ENCODE peak calls at places on chromosomes 7 and 10, in five cellular contexts. One of them, this sample, is unnamed.

GRCh38 chr10:84537447-84537931 is 209.1 kb downstream of the CCSER2 start:
- DNase-seq in IMR-90: peak
- DNase-seq in heart left ventricle: no peak
- DNase-seq in A549: peak
- DNase-seq in lower leg skin: no peak
- DNase-seq in this sample: peak

GRCh38 chr7:30521532-30521931 is 16.9 kb upstream of the GGCT start:
- DNase-seq in lower leg skin: peak
- DNase-seq in IMR-90: peak
- DNase-seq in A549: no peak
- DNase-seq in heart left ventricle: peak
- DNase-seq in this sample: no peak

GRCh38 chr7:12805957-12806356 is 118.5 kb downstream of the ARL4A start:
- DNase-seq in lower leg skin: no peak
- DNase-seq in heart left ventricle: no peak
- DNase-seq in IMR-90: no peak
- DNase-seq in A549: no peak
- DNase-seq in this sample: no peak

GRCh38 chr10:70747192-70747965 is 37.8 kb downstream of the TBATA start:
- DNase-seq in heart left ventricle: no peak
- DNase-seq in IMR-90: no peak
- DNase-seq in lower leg skin: no peak
- DNase-seq in A549: no peak
- DNase-seq in this sample: no peak

GRCh38 chr10:80196270-80196949 is 8.9 kb downstream of the ANXA11 start:
- DNase-seq in lower leg skin: no peak
- DNase-seq in heart left ventricle: peak
- DNase-seq in A549: peak
- DNase-seq in IMR-90: peak
- DNase-seq in this sample: peak

GRCh38 chr7:29843738-29844137 is 37.4 kb downstream of the WIPF3 start:
- DNase-seq in heart left ventricle: no peak
- DNase-seq in A549: no peak
- DNase-seq in IMR-90: no peak
- DNase-seq in lower leg skin: peak
- DNase-seq in this sample: no peak

GRCh38 chr7:297611-298374 is 7.8 kb downstream of the FOXL3 start:
- DNase-seq in IMR-90: no peak
- DNase-seq in lower leg skin: peak
- DNase-seq in heart left ventricle: no peak
- DNase-seq in A549: no peak
- DNase-seq in this sample: no peak

GRCh38 chr7:147774461-147774860 is 816.1 kb upstream of the C7orf33 start:
- DNase-seq in A549: no peak
- DNase-seq in heart left ventricle: no peak
- DNase-seq in IMR-90: no peak
- DNase-seq in lower leg skin: no peak
- DNase-seq in this sample: no peak

GRCh38 chr7:100632951-100633717 is 8.2 kb downstream of the TFR2 start:
- DNase-seq in IMR-90: peak
- DNase-seq in lower leg skin: no peak
- DNase-seq in heart left ventricle: peak
- DNase-seq in A549: peak
- DNase-seq in this sample: no peak

GRCh38 chr10:63720689-63721088 is 199.5 kb downstream of the REEP3 start:
- DNase-seq in heart left ventricle: no peak
- DNase-seq in IMR-90: no peak
- DNase-seq in A549: no peak
- DNase-seq in lower leg skin: no peak
- DNase-seq in this sample: no peak

GRCh38 chr10:103921750-103922195 is 3.8 kb upstream of the STN1 start:
- DNase-seq in IMR-90: peak
- DNase-seq in heart left ventricle: no peak
- DNase-seq in A549: peak
- DNase-seq in lower leg skin: no peak
- DNase-seq in this sample: no peak

GRCh38 chr10:61821153-61821552 is 80.3 kb upstream of the ARID5B start:
- DNase-seq in heart left ventricle: no peak
- DNase-seq in A549: peak
- DNase-seq in IMR-90: no peak
- DNase-seq in lower leg skin: no peak
- DNase-seq in this sample: no peak

GRCh38 chr10:514137-514671 is 175.3 kb downstream of the DIP2C start:
- DNase-seq in heart left ventricle: no peak
- DNase-seq in A549: no peak
- DNase-seq in lower leg skin: no peak
- DNase-seq in IMR-90: no peak
- DNase-seq in this sample: no peak

GRCh38 chr7:32070406-32071360 is at the start of gene PDE1C:
- DNase-seq in A549: peak
- DNase-seq in heart left ventricle: peak
- DNase-seq in IMR-90: peak
- DNase-seq in lower leg skin: no peak
- DNase-seq in this sample: peak

GRCh38 chr10:24957624-24958435 is 5.4 kb upstream of the PRTFDC1 start:
- DNase-seq in IMR-90: peak
- DNase-seq in lower leg skin: no peak
- DNase-seq in heart left ventricle: no peak
- DNase-seq in A549: peak
- DNase-seq in this sample: peak

GRCh38 chr10:71344154-71344915 is 25.3 kb downstream of the SLC29A3 start:
- DNase-seq in A549: no peak
- DNase-seq in heart left ventricle: no peak
- DNase-seq in lower leg skin: no peak
- DNase-seq in IMR-90: no peak
- DNase-seq in this sample: no peak

GRCh38 chr7:23594879-23595604 is 2.1 kb upstream of the CCDC126 start:
- DNase-seq in IMR-90: no peak
- DNase-seq in lower leg skin: no peak
- DNase-seq in A549: no peak
- DNase-seq in heart left ventricle: no peak
- DNase-seq in this sample: no peak

GRCh38 chr10:71980181-71981023 is 16.2 kb downstream of the CHST3 start:
- DNase-seq in IMR-90: peak
- DNase-seq in lower leg skin: no peak
- DNase-seq in heart left ventricle: no peak
- DNase-seq in A549: no peak
- DNase-seq in this sample: no peak

GRCh38 chr7:5296015-5296621 is 13.4 kb downstream of the SLC29A4 start:
- DNase-seq in lower leg skin: no peak
- DNase-seq in A549: no peak
- DNase-seq in heart left ventricle: no peak
- DNase-seq in IMR-90: no peak
- DNase-seq in this sample: no peak

GRCh38 chr10:63671317-63671937 is 150.2 kb downstream of the REEP3 start:
- DNase-seq in IMR-90: peak
- DNase-seq in lower leg skin: no peak
- DNase-seq in A549: no peak
- DNase-seq in heart left ventricle: no peak
- DNase-seq in this sample: no peak

GRCh38 chr7:91019686-91020385 is 244.4 kb upstream of the FZD1 start:
- DNase-seq in heart left ventricle: no peak
- DNase-seq in IMR-90: peak
- DNase-seq in lower leg skin: no peak
- DNase-seq in A549: no peak
- DNase-seq in this sample: no peak

GRCh38 chr7:36079446-36080025 is 73.5 kb upstream of the EEPD1 start:
- DNase-seq in A549: peak
- DNase-seq in IMR-90: no peak
- DNase-seq in heart left ventricle: no peak
- DNase-seq in lower leg skin: peak
- DNase-seq in this sample: no peak

GRCh38 chr7:94300176-94300835 is 94.4 kb upstream of the COL1A2 start:
- DNase-seq in lower leg skin: no peak
- DNase-seq in IMR-90: no peak
- DNase-seq in heart left ventricle: no peak
- DNase-seq in A549: peak
- DNase-seq in this sample: no peak

GRCh38 chr10:8776926-8777625 is 722.6 kb downstream of the GATA3 start:
- DNase-seq in IMR-90: no peak
- DNase-seq in A549: no peak
- DNase-seq in lower leg skin: no peak
- DNase-seq in heart left ventricle: no peak
- DNase-seq in this sample: no peak

GRCh38 chr10:663466-663751 is 26.1 kb downstream of the DIP2C start:
- DNase-seq in heart left ventricle: no peak
- DNase-seq in IMR-90: no peak
- DNase-seq in lower leg skin: no peak
- DNase-seq in A549: no peak
- DNase-seq in this sample: no peak

GRCh38 chr7:130151591-130152269 is 53.5 kb downstream of the TMEM209 start:
- DNase-seq in A549: peak
- DNase-seq in IMR-90: peak
- DNase-seq in heart left ventricle: no peak
- DNase-seq in lower leg skin: no peak
- DNase-seq in this sample: no peak

GRCh38 chr10:88733215-88733614 is 26.6 kb upstream of the LIPN start:
- DNase-seq in IMR-90: no peak
- DNase-seq in lower leg skin: no peak
- DNase-seq in A549: no peak
- DNase-seq in heart left ventricle: no peak
- DNase-seq in this sample: no peak

GRCh38 chr10:45557275-45557905 is 115.2 kb downstream of the ZFAND4 start:
- DNase-seq in lower leg skin: no peak
- DNase-seq in A549: no peak
- DNase-seq in IMR-90: no peak
- DNase-seq in heart left ventricle: no peak
- DNase-seq in this sample: no peak

DNA sequence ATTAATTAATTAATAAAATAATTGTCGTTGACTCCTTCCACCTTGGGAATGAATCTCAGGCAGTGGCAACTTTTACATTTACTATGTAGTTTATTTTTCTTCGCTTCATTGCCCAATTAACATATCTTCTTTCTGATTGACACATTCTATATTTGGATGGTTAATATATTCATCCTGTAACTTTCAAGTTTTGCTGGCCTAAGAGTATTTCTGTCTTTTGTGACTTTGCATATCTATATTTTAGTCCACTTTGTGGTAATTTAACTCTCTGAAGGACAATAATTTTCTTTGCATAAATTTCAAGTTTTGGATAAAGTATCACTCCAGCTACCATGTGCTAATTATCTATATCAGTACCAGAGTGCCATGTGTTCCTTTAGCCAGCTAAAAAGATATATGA is 151.5 kb upstream of the KAT6B start:
- DNase-seq in lower leg skin: no peak
- DNase-seq in IMR-90: no peak
- DNase-seq in A549: no peak
- DNase-seq in heart left ventricle: no peak
- DNase-seq in this sample: no peak
- TF ChIP-seq POLR2A in lower leg skin: no peak
- TF ChIP-seq POLR2A in IMR-90: no peak
- TF ChIP-seq POLR2A in A549: no peak
- TF ChIP-seq POLR2A in heart left ventricle: no peak
- TF ChIP-seq POLR2A in this sample: no peak

GRCh38 chr7:80918909-80919721 is at the start of gene SEMA3C:
- DNase-seq in IMR-90: peak
- DNase-seq in lower leg skin: peak
- DNase-seq in heart left ventricle: peak
- DNase-seq in A549: peak
- DNase-seq in this sample: peak
- TF ChIP-seq POLR2A in IMR-90: peak
- TF ChIP-seq POLR2A in lower leg skin: no peak
- TF ChIP-seq POLR2A in heart left ventricle: peak
- TF ChIP-seq POLR2A in A549: peak
- TF ChIP-seq POLR2A in this sample: peak

DNA sequence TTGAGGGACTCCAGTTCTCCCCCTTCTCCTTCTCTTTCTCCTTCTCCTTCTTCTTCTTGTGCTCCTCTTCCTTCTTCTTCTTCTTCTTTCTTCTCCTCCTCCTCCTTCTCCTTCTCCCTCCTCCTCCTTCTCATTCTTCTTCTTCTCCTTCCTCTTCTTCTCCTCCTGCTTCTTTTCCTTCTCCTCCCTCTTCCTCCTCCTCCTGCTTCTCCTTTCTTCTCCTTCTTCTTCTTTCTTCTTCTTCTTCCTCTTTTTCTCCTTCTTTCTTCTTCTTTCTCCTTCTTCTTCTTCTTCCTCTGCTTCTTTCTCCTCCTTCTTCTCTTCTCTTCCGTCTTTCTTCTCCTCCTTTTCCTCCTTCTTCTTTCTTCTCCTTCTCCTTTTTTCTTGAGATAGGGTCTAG is 25.6 kb upstream of the LIMK1 start:
- DNase-seq in lower leg skin: no peak
- DNase-seq in heart left ventricle: no peak
- DNase-seq in IMR-90: no peak
- DNase-seq in A549: no peak
- DNase-seq in this sample: no peak
- TF ChIP-seq POLR2A in lower leg skin: no peak
- TF ChIP-seq POLR2A in heart left ventricle: no peak
- TF ChIP-seq POLR2A in IMR-90: no peak
- TF ChIP-seq POLR2A in A549: no peak
- TF ChIP-seq POLR2A in this sample: no peak

DNA sequence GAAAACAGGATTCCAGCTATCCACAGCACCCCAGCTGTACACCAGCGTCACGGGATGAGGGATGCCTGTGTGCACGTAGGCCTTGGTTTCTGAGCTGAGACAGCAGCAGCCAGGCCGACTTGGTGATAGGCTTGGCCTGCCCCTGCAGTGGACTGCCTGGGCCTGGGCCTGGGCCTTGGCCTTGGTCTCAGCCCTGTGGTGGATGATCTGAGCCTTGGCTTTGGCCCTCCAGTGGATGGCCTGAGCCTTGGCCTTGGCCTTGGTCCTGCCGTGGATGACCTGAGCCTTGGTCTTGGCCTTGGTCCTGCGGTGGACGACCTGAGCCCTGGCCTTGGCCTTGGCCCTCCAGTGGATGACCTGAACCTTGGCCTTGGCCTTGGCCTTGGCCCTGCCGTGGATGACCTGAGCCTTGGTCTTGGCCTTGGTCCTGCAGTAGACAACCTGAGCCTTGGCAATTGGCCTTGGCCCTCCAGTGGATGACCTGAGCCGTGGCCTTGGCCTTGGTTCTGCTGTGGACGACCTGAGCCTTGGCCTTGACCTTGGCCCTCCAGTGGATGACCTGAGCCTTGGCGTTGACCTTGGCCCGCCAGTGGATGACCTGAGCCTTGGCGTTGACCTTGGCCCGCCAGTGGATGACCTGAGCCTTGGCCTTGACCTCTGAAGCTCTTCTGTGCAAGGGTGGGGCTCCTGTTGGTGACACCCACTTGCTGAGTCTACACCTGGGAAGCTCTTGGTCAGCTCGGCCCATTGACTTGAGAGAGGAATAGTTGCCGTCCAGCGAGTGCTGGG is 93.8 kb downstream of the CUX1 start:
- DNase-seq in A549: no peak
- DNase-seq in heart left ventricle: no peak
- DNase-seq in lower leg skin: no peak
- DNase-seq in IMR-90: peak
- DNase-seq in this sample: no peak
- TF ChIP-seq POLR2A in A549: no peak
- TF ChIP-seq POLR2A in heart left ventricle: no peak
- TF ChIP-seq POLR2A in lower leg skin: no peak
- TF ChIP-seq POLR2A in IMR-90: no peak
- TF ChIP-seq POLR2A in this sample: no peak

GRCh38 chr10:31032515-31033132 is 959 bp upstream of the ZNF438 start:
- DNase-seq in IMR-90: no peak
- DNase-seq in heart left ventricle: no peak
- DNase-seq in lower leg skin: peak
- DNase-seq in A549: no peak
- DNase-seq in this sample: no peak
- TF ChIP-seq POLR2A in IMR-90: no peak
- TF ChIP-seq POLR2A in heart left ventricle: no peak
- TF ChIP-seq POLR2A in lower leg skin: no peak
- TF ChIP-seq POLR2A in A549: no peak
- TF ChIP-seq POLR2A in this sample: no peak